ENCODE peak calls at places on chromosome 9, in five cellular contexts. U, H, A, K and I are unnamed samples.

GRCh38 chr9:122206118-122207046 is 22.4 kb downstream of the LHX6 start:
- DNase-seq in U (no peak), H (no peak), A (peak), K (no peak), I (no peak)

GRCh38 chr9:27371382-27371781 is 74.4 kb upstream of the EQTN start:
- DNase-seq in U (no peak), H (no peak), A (no peak), K (no peak), I (no peak)

GRCh38 chr9:77953590-77953989 is 78.0 kb downstream of the GNAQ start:
- DNase-seq in U (no peak), H (no peak), A (no peak), K (no peak), I (peak)

GRCh38 chr9:133603165-133603927 is 5.8 kb downstream of the FAM163B start:
- DNase-seq in U (peak), H (no peak), A (no peak), K (no peak), I (peak)

GRCh38 chr9:37329576-37329975 is 92.9 kb upstream of the GRHPR start:
- DNase-seq in U (peak), H (no peak), A (peak), K (no peak), I (peak)

GRCh38 chr9:126296687-126297086 is 29.9 kb upstream of the MVB12B start:
- DNase-seq in U (no peak), H (no peak), A (no peak), K (no peak), I (no peak)

GRCh38 chr9:72661401-72662135 is 140.2 kb downstream of the TMC1 start:
- DNase-seq in U (no peak), H (no peak), A (no peak), K (no peak), I (peak)

GRCh38 chr9:129702563-129702962 is 37.1 kb downstream of the PRRX2 start:
- DNase-seq in U (no peak), H (no peak), A (peak), K (no peak), I (peak)

GRCh38 chr9:129597355-129598088 is 23.4 kb downstream of the C9orf50 start:
- DNase-seq in U (no peak), H (no peak), A (no peak), K (peak), I (peak)

GRCh38 chr9:95215368-95215898 is 102.1 kb downstream of the FANCC start:
- DNase-seq in U (no peak), H (no peak), A (no peak), K (no peak), I (no peak)

GRCh38 chr9:92619601-92620300 is 50.2 kb downstream of the IPPK start:
- DNase-seq in U (no peak), H (no peak), A (no peak), K (no peak), I (no peak)

GRCh38 chr9:16869961-16870605 is 387 bp downstream of the BNC2 start:
- DNase-seq in U (no peak), H (no peak), A (no peak), K (no peak), I (peak)

GRCh38 chr9:86287013-86287412 is 4.7 kb upstream of the ISCA1 start:
- DNase-seq in U (no peak), H (peak), A (peak), K (peak), I (peak)

GRCh38 chr9:124821247-124821623 is 32.0 kb upstream of the WDR38 start:
- DNase-seq in U (no peak), H (no peak), A (no peak), K (no peak), I (no peak)

GRCh38 chr9:30235564-30235963 is 2148.9 kb upstream of the ACO1 start:
- DNase-seq in U (no peak), H (no peak), A (no peak), K (no peak), I (peak)

GRCh38 chr9:108486791-108487190 is 369.0 kb downstream of the ACTL7B start:
- DNase-seq in U (no peak), H (no peak), A (no peak), K (no peak), I (no peak)

GRCh38 chr9:130947618-130948140 is 8.6 kb upstream of the FIBCD1 start:
- DNase-seq in U (no peak), H (no peak), A (no peak), K (no peak), I (no peak)